ENCODE peak calls at places on chromosomes 16 and 17, in four cellular contexts. One of them, this sample, is unnamed.

GRCh38 chr16:85557083-85557975 is 55.8 kb upstream of the GSE1 start:
- DNase-seq in left lung: no peak
- DNase-seq in IMR-90: no peak
- DNase-seq in spleen: peak
- DNase-seq in this sample: peak

GRCh38 chr16:79898703-79899102 is 298.2 kb upstream of the MAF start:
- DNase-seq in IMR-90: no peak
- DNase-seq in left lung: no peak
- DNase-seq in spleen: no peak
- DNase-seq in this sample: no peak

GRCh38 chr16:73047536-73048291 is at the start of gene ZFHX3:
- DNase-seq in left lung: peak
- DNase-seq in IMR-90: peak
- DNase-seq in spleen: peak
- DNase-seq in this sample: peak

GRCh38 chr16:5604770-5605169 is 507.2 kb upstream of the EEF2KMT start:
- DNase-seq in IMR-90: no peak
- DNase-seq in spleen: no peak
- DNase-seq in left lung: no peak
- DNase-seq in this sample: peak

GRCh38 chr16:30095166-30096078 is 591 bp downstream of the YPEL3 start:
- DNase-seq in spleen: peak
- DNase-seq in left lung: no peak
- DNase-seq in IMR-90: no peak
- DNase-seq in this sample: no peak

GRCh38 chr17:1607971-1608320 is 20.7 kb downstream of the SLC43A2 start:
- DNase-seq in left lung: no peak
- DNase-seq in IMR-90: no peak
- DNase-seq in spleen: no peak
- DNase-seq in this sample: peak

GRCh38 chr17:54494731-54495715 is 405.6 kb upstream of the TOM1L1 start:
- DNase-seq in left lung: no peak
- DNase-seq in spleen: no peak
- DNase-seq in IMR-90: no peak
- DNase-seq in this sample: no peak

GRCh38 chr16:324451-325334 is 27.8 kb downstream of the AXIN1 start:
- DNase-seq in IMR-90: no peak
- DNase-seq in left lung: no peak
- DNase-seq in spleen: peak
- DNase-seq in this sample: peak

GRCh38 chr16:86044881-86045600 is 146.1 kb downstream of the IRF8 start:
- DNase-seq in IMR-90: no peak
- DNase-seq in spleen: peak
- DNase-seq in left lung: peak
- DNase-seq in this sample: peak

GRCh38 chr16:84758627-84759026 is 58.8 kb downstream of the USP10 start:
- DNase-seq in IMR-90: no peak
- DNase-seq in spleen: no peak
- DNase-seq in left lung: no peak
- DNase-seq in this sample: no peak

GRCh38 chr17:2138318-2138717 is 83.4 kb downstream of the HIC1 start:
- DNase-seq in IMR-90: no peak
- DNase-seq in spleen: no peak
- DNase-seq in left lung: no peak
- DNase-seq in this sample: peak

GRCh38 chr17:38926290-38927070 is 1.1 kb downstream of the LASP1NB start:
- DNase-seq in IMR-90: no peak
- DNase-seq in left lung: no peak
- DNase-seq in spleen: peak
- DNase-seq in this sample: peak

GRCh38 chr16:54446639-54447038 is 160.1 kb upstream of the IRX3 start:
- DNase-seq in spleen: no peak
- DNase-seq in IMR-90: no peak
- DNase-seq in left lung: peak
- DNase-seq in this sample: no peak

GRCh38 chr17:16438557-16439302 is 23.4 kb downstream of the TRPV2 start:
- DNase-seq in spleen: peak
- DNase-seq in left lung: peak
- DNase-seq in IMR-90: peak
- DNase-seq in this sample: peak

GRCh38 chr16:79066621-79067020 is 533.9 kb downstream of the MAF start:
- DNase-seq in spleen: no peak
- DNase-seq in left lung: no peak
- DNase-seq in IMR-90: no peak
- DNase-seq in this sample: no peak

GRCh38 chr17:48637323-48638260 is 11.4 kb upstream of the HOXB9 start:
- DNase-seq in IMR-90: peak
- DNase-seq in spleen: no peak
- DNase-seq in left lung: no peak
- DNase-seq in this sample: no peak

GRCh38 chr17:77741109-77741508 is 217.4 kb upstream of the TNRC6C start:
- DNase-seq in spleen: peak
- DNase-seq in IMR-90: no peak
- DNase-seq in left lung: peak
- DNase-seq in this sample: peak

GRCh38 chr17:8055851-8056231 is 17.0 kb downstream of the ALOX15B start:
- DNase-seq in IMR-90: no peak
- DNase-seq in spleen: peak
- DNase-seq in left lung: no peak
- DNase-seq in this sample: no peak

GRCh38 chr17:80785477-80786178 is 206.0 kb upstream of the CHMP6 start:
- DNase-seq in spleen: no peak
- DNase-seq in left lung: peak
- DNase-seq in IMR-90: no peak
- DNase-seq in this sample: no peak

GRCh38 chr16:52435573-52435972 is 111.4 kb downstream of the TOX3 start:
- DNase-seq in spleen: no peak
- DNase-seq in left lung: no peak
- DNase-seq in IMR-90: no peak
- DNase-seq in this sample: no peak

GRCh38 chr16:86516618-86517003 is 6.3 kb downstream of the FOXF1 start:
- DNase-seq in IMR-90: peak
- DNase-seq in spleen: no peak
- DNase-seq in left lung: no peak
- DNase-seq in this sample: no peak

GRCh38 chr17:78979780-78980623 is at the start of gene LGALS3BP:
- DNase-seq in left lung: no peak
- DNase-seq in IMR-90: peak
- DNase-seq in spleen: no peak
- DNase-seq in this sample: no peak

GRCh38 chr17:35900280-35900679 is 20.1 kb upstream of the CCL5 start:
- DNase-seq in IMR-90: no peak
- DNase-seq in left lung: no peak
- DNase-seq in spleen: no peak
- DNase-seq in this sample: no peak

GRCh38 chr16:23650674-23651073 is 9.4 kb downstream of the DCTN5 start:
- DNase-seq in IMR-90: peak
- DNase-seq in spleen: no peak
- DNase-seq in left lung: no peak
- DNase-seq in this sample: no peak

GRCh38 chr17:34582901-34583245 is 3.5 kb downstream of the TMEM132E start:
- DNase-seq in spleen: no peak
- DNase-seq in IMR-90: no peak
- DNase-seq in left lung: no peak
- DNase-seq in this sample: no peak

GRCh38 chr17:66523378-66524174 is 221.2 kb downstream of the PRKCA start:
- DNase-seq in IMR-90: peak
- DNase-seq in left lung: no peak
- DNase-seq in spleen: no peak
- DNase-seq in this sample: no peak

DNA sequence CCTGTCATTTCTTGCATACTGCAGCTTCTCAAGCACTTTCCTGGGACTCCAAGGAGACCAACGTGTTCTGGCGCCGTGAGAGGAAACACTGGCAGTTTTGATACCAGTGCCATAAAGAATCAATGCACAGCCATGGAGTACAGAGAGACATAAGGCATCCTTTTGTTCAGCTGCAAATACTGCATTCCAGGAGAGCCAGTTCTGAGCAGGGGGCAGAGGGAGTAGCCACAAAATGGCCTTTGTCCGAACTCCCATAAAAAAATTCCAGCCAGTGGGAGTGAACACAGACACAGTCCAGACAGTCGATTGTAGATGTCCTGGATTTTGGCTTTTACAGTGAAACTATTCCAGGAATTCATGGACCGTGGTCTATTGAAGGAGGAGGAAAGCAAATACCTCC is 36.2 kb upstream of the TEKT3 start:
- DNase-seq in spleen: no peak
- DNase-seq in IMR-90: peak
- DNase-seq in left lung: no peak
- DNase-seq in this sample: no peak
- H3K4me3 ChIP-seq in spleen: no peak
- H3K4me3 ChIP-seq in IMR-90: no peak
- H3K4me3 ChIP-seq in left lung: no peak
- H3K4me3 ChIP-seq in this sample: no peak

GRCh38 chr16:22220076-22220453 is 14.0 kb downstream of the EEF2K start:
- DNase-seq in left lung: no peak
- DNase-seq in spleen: no peak
- DNase-seq in IMR-90: peak
- DNase-seq in this sample: no peak
- TF ChIP-seq CTCF in left lung: no peak
- TF ChIP-seq CTCF in spleen: no peak
- TF ChIP-seq CTCF in IMR-90: no peak
- TF ChIP-seq CTCF in this sample: no peak

DNA sequence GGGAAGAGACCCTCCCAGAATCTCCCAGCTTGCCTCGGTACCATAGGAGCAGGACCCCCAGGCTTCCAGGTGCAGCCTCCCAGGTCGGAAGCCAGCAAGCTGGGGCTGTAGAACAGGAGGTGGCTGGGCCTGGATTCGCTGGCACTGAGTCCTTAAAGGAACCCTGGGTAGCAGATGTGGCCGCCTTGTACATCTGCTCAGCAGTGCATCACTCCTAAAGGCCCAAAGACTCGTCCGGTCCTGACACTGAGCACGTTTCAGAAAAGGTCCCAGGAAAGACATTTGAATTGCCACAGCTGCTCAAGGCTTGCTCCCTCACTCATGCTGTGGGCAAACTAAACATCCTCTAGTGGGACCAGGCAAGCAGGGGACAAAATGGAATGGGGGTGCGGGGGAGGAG is 172.8 kb downstream of the RAB11FIP4 start:
- DNase-seq in IMR-90: no peak
- DNase-seq in spleen: no peak
- DNase-seq in left lung: no peak
- DNase-seq in this sample: no peak
- H3K4me3 ChIP-seq in IMR-90: no peak
- H3K4me3 ChIP-seq in spleen: no peak
- H3K4me3 ChIP-seq in left lung: no peak
- H3K4me3 ChIP-seq in this sample: no peak

GRCh38 chr16:83602797-83603735 is 204.7 kb upstream of the HSBP1 start:
- DNase-seq in IMR-90: no peak
- DNase-seq in spleen: no peak
- DNase-seq in left lung: no peak
- DNase-seq in this sample: no peak

GRCh38 chr16:83609178-83609577 is 198.6 kb upstream of the HSBP1 start:
- DNase-seq in spleen: no peak
- DNase-seq in left lung: no peak
- DNase-seq in IMR-90: no peak
- DNase-seq in this sample: no peak

GRCh38 chr16:83603981-83604570 is 203.7 kb upstream of the HSBP1 start:
- DNase-seq in left lung: no peak
- DNase-seq in IMR-90: no peak
- DNase-seq in spleen: no peak
- DNase-seq in this sample: no peak

DNA sequence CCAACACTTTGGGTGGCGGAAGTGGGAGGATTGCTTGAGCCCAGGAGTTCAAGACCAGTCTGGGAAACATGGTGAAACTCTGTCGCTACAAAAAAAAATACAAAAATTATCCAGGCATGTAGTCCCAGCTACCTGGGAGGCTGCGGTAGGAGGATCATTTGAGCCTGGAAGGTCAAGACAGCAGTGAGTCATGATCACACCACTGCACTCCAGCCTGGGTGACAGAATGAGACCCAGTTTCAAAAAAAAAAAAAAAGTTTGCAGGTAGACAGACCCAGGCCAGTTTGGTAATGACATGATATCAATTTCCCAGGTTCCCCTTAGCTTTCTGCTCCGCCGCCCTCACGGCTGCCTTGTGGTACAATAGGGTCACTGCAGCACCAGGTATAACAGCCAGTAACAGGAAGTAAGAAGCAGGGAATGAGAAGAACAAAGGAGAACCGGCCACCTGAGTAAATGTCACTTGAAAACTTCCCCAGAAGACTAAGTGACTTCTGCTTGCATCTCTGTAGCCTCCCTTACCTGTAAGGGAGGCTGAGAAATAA is 201.2 kb upstream of the HSBP1 start:
- DNase-seq in IMR-90: no peak
- DNase-seq in left lung: no peak
- DNase-seq in spleen: no peak
- DNase-seq in this sample: no peak
- TF ChIP-seq CTCF in IMR-90: no peak
- TF ChIP-seq CTCF in left lung: no peak
- TF ChIP-seq CTCF in spleen: no peak
- TF ChIP-seq CTCF in this sample: no peak

This sample was measured in GM12865.